ENCODE peak calls at places on chromosomes 2 and 18, in five cellular contexts. D is HCT116, K is neural progenitor cell, L is OCI-LY7, X is GM23338. I is an unnamed sample.

GRCh38 chr2:118806797-118807667 is 40.4 kb downstream of the EN1 start:
- DNase-seq in L (no peak), X (peak), K (peak), D (no peak), I (no peak)

GRCh38 chr2:74522516-74522915 is 3.5 kb downstream of the DQX1 start:
- DNase-seq in L (no peak), D (no peak), X (no peak), K (no peak), I (no peak)

GRCh38 chr2:223027442-223027841 is 24.5 kb upstream of the KCNE4 start:
- DNase-seq in X (no peak), D (no peak), L (no peak), K (no peak), I (peak)

GRCh38 chr2:12715878-12716249 is 872 bp upstream of the TRIB2 start:
- DNase-seq in L (peak), D (peak), K (peak), X (peak), I (peak)

GRCh38 chr2:38377501-38378258 is 607 bp upstream of the ATL2 start:
- DNase-seq in D (no peak), L (peak), K (no peak), X (peak), I (peak)

GRCh38 chr2:37837576-37838335 is 87.3 kb upstream of the RMDN2 start:
- DNase-seq in K (peak), D (no peak), L (no peak), X (no peak), I (no peak)

GRCh38 chr18:3649135-3649558 is 199.2 kb downstream of the TGIF1 start:
- DNase-seq in K (no peak), X (no peak), L (no peak), D (no peak), I (no peak)

GRCh38 chr2:47559079-47559684 is 156.2 kb downstream of the MSH2 start:
- DNase-seq in K (peak), L (no peak), D (no peak), X (no peak), I (peak)

GRCh38 chr2:225788571-225788970 is 389.1 kb downstream of the NYAP2 start:
- DNase-seq in X (no peak), D (no peak), K (no peak), L (no peak), I (no peak)

GRCh38 chr2:65366595-65367125 is 65.7 kb downstream of the SPRED2 start:
- DNase-seq in K (no peak), D (peak), L (peak), X (no peak), I (peak)

GRCh38 chr18:56984731-56985130 is 162.2 kb upstream of the BOD1L2 start:
- DNase-seq in D (no peak), X (no peak), K (no peak), L (no peak), I (no peak)

GRCh38 chr2:149573760-149574159 is 13.8 kb downstream of the MMADHC start:
- DNase-seq in X (no peak), L (no peak), D (no peak), K (no peak), I (peak)

GRCh38 chr2:25340340-25340886 is 1.3 kb downstream of the DNMT3A start:
- DNase-seq in D (no peak), K (peak), X (peak), L (no peak), I (no peak)

DNA sequence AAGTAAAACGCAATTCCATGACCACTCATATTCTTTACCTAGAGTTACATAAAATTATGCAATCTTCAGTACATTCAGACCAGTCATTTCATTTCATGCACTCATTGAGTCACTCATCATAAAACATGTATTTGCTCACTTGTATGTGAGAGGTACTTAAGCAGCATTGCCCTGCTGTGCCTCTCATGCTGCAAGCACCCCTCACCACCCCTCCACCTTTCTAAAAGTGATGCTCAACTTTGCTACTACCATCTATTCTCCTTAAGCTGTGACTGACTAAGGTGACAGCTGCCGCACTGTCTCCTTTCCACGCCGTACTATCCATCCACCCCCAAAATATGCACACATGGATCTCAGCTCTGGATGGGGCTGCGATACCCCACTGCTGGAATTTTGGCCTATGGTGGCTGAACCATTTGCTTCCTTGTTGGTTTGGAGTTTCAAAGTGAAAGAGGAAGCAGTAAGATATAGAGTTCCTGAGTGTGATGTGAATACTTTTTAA is 7.2 kb downstream of the ARHGAP25 start:
- DNase-seq in L (no peak), X (no peak), D (no peak), K (no peak), I (peak)
- H3K4me3 ChIP-seq in L (peak), X (no peak), D (no peak), K (no peak), I (no peak)

GRCh38 chr2:137205324-137205723 is 440.0 kb downstream of the THSD7B start:
- DNase-seq in L (peak), K (no peak), D (no peak), X (no peak), I (no peak)

GRCh38 chr2:137207030-137207429 is 441.7 kb downstream of the THSD7B start:
- DNase-seq in L (no peak), K (no peak), D (no peak), X (peak), I (no peak)

GRCh38 chr2:137199751-137200150 is 434.4 kb downstream of the THSD7B start:
- DNase-seq in L (no peak), D (no peak), X (no peak), K (no peak), I (no peak)

GRCh38 chr2:137206064-137206463 is 440.7 kb downstream of the THSD7B start:
- DNase-seq in L (no peak), K (no peak), D (no peak), X (no peak), I (no peak)

GRCh38 chr2:137202310-137202709 is 437.0 kb downstream of the THSD7B start:
- DNase-seq in D (no peak), L (no peak), X (no peak), K (no peak), I (peak)
- TF ChIP-seq EZH2phosphoT487 in D (no peak), L (no peak), X (no peak), K (no peak), I (no peak)

DNA sequence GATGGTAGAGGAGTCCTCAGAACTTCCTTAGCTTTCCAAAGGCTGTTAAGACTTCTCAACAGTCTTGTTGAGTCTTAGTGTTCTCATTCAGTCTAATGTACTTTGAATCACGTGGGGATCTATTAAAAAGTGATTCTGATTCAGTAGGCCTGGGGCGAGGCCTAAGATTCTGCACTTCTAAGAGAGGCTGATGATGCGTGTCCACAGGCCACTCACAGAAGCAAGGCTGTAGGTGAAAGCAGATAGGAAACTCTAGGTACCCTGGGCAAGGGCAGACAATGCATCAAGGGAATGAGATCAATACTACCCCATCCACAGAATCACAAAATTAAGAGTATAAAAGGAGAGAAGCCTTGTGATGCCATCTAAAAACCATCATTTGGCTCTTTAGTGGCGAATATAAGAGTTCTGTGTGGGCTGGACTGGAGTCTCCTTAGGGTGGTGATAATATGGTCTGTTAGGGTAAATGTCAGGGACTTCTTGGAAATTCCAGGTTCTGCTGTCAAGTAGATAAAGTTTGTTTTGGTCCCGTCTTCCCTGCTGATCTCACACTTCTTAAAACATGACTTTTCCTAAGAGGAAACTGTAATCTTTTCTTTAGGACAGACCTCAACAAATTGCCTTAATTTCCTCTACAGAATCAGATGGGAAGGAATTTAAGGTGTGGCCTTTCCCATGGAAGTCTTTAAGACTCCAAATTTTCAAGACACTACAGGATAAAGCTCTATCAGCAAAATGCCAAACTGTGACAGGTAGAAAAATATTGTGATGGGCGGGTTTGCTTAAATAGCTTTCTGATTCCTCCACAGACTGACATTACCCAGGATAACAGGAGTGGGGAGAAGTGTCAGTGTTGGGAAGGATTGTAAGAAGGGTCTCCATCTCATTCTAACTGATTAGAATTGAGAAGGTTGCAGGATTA is 45.7 kb upstream of the NEMP2 start:
- DNase-seq in K (no peak), L (no peak), X (no peak), D (no peak), I (no peak)
- TF ChIP-seq CTCF in K (no peak), L (no peak), X (no peak), D (no peak), I (no peak)

DNA sequence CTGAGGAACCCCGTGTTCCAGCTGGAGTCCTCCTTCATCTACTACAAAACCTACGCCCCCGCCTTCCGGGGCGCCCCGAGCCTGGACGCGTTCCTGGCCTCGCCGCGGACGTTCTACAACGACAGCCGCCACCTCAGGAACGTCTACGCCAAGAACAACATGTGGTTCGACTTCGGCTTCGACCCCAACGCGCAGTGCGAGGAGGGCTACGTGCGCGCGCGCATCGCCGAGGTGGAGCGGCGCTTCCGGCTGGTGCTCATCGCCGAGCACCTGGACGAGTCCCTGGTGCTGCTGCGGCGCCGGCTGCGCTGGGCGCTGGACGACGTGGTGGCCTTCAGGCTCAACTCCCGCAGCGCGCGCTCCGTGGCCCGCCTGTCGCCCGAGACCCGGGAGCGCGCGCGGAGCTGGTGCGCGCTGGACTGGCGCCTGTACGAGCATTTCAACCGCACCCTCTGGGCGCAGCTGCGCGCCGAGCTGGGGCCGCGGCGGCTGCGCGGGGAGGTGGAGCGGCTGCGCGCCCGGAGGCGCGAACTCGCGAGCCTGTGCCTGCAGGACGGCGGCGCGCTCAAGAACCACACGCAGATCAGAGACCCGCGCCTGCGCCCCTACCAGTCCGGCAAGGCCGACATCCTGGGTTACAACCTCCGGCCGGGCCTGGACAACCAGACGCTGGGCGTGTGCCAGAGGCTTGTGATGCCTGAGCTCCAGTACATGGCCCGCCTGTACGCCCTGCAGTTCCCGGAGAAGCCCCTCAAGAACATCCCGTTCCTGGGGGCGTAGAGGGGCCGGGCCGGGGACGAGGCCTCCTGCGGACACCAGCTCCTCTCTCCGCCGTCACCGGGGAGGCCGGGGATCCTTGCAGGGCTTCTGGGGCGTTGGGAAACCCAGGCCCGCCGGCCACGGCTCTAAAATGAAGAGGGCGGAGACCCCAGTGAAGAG is 5.3 kb upstream of the NEU4 start:
- DNase-seq in X (peak), K (no peak), L (no peak), D (no peak), I (no peak)
- H3K4me3 ChIP-seq in X (peak), K (peak), L (no peak), D (no peak), I (peak)